ENCODE peak calls at places on chromosome 5, in four cellular contexts. W, L, Y and Z are unnamed samples.

GRCh38 chr5:72224946-72225427 is 95.1 kb downstream of the MRPS27 start:
- DNase-seq in W (no peak), L (no peak), Y (no peak), Z (no peak)

GRCh38 chr5:96752341-96753016 is 55.3 kb downstream of the ERAP1 start:
- DNase-seq in W (peak; percentile 63), L (peak; percentile 48), Y (peak; percentile 65), Z (peak; percentile 19)

GRCh38 chr5:120083851-120084615 is 380.1 kb upstream of the PRR16 start:
- DNase-seq in W (no peak), L (no peak), Y (no peak), Z (no peak)

GRCh38 chr5:116575635-116576042 is 1.0 kb upstream of the SEMA6A start:
- DNase-seq in W (no peak), L (no peak), Y (no peak), Z (no peak)

GRCh38 chr5:17143335-17143734 is 74.1 kb upstream of the BASP1 start:
- DNase-seq in W (no peak), L (no peak), Y (no peak), Z (no peak)

GRCh38 chr5:74272019-74272775 is 368.3 kb downstream of the ENC1 start:
- DNase-seq in W (peak; percentile 11), L (no peak), Y (peak; percentile 53), Z (no peak)

GRCh38 chr5:6765612-6766525 is 52.6 kb downstream of the TENT4A start:
- DNase-seq in W (peak; percentile 90), L (peak; percentile 85), Y (peak; percentile 43), Z (peak; percentile 88)

GRCh38 chr5:138536665-138537315 is 6.2 kb downstream of the ETF1 start:
- DNase-seq in W (peak; percentile 40), L (peak; percentile 39), Y (peak; percentile 43), Z (peak; percentile 40)

GRCh38 chr5:179607449-179607931 is 16.0 kb downstream of the HNRNPH1 start:
- DNase-seq in W (no peak), L (no peak), Y (no peak), Z (no peak)

GRCh38 chr5:43041669-43042175 is 1.6 kb upstream of the ANXA2R start:
- DNase-seq in W (peak; percentile 80), L (no peak), Y (peak; percentile 46), Z (no peak)

GRCh38 chr5:17113174-17113941 is 104.1 kb upstream of the BASP1 start:
- DNase-seq in W (peak; percentile 95), L (no peak), Y (no peak), Z (no peak)

GRCh38 chr5:155089649-155090048 is 76.1 kb downstream of the KIF4B start:
- DNase-seq in W (no peak), L (no peak), Y (no peak), Z (no peak)

GRCh38 chr5:94433393-94434149 is 184.8 kb downstream of the KIAA0825 start:
- DNase-seq in W (no peak), L (no peak), Y (peak; percentile 4), Z (no peak)

GRCh38 chr5:144336619-144337018 is 165.9 kb downstream of the KCTD16 start:
- DNase-seq in W (no peak), L (no peak), Y (no peak), Z (no peak)

GRCh38 chr5:33657804-33658435 is 217.2 kb downstream of the TARS1 start:
- DNase-seq in W (no peak), L (no peak), Y (no peak), Z (no peak)

GRCh38 chr5:138179277-138179857 is 455 bp downstream of the KIF20A start:
- DNase-seq in W (peak; percentile 6), L (no peak), Y (peak; percentile 8), Z (peak; percentile 11)

GRCh38 chr5:105953616-105954015 is 1717.1 kb downstream of the EFNA5 start:
- DNase-seq in W (no peak), L (no peak), Y (no peak), Z (no peak)

GRCh38 chr5:7628820-7629219 is 222.1 kb downstream of the CFAP90 start:
- DNase-seq in W (no peak), L (no peak), Y (no peak), Z (no peak)

GRCh38 chr5:79795764-79796398 is 106.2 kb downstream of the CMYA5 start:
- DNase-seq in W (no peak), L (peak; percentile 64), Y (no peak), Z (no peak)

GRCh38 chr5:154519375-154519774 is 41.3 kb upstream of the HAND1 start:
- DNase-seq in W (peak; percentile 80), L (no peak), Y (no peak), Z (no peak)

GRCh38 chr5:157965040-157965439 is 106.1 kb upstream of the CLINT1 start:
- DNase-seq in W (no peak), L (no peak), Y (no peak), Z (no peak)

GRCh38 chr5:178533136-178533535 is 57.1 kb downstream of the COL23A1 start:
- DNase-seq in W (no peak), L (no peak), Y (no peak), Z (no peak)

GRCh38 chr5:42494414-42494813 is 71.2 kb downstream of the GHR start:
- DNase-seq in W (no peak), L (no peak), Y (no peak), Z (no peak)

GRCh38 chr5:57304931-57305330 is 131.1 kb downstream of the GPBP1 start:
- DNase-seq in W (no peak), L (no peak), Y (no peak), Z (no peak)

GRCh38 chr5:115170128-115170923 is 618 bp upstream of the TRIM36 start:
- DNase-seq in W (no peak), L (no peak), Y (no peak), Z (peak; percentile 78)

GRCh38 chr5:80941496-80941895 is 18.7 kb upstream of the RASGRF2 start:
- DNase-seq in W (no peak), L (no peak), Y (no peak), Z (no peak)

GRCh38 chr5:136768457-136768856 is 403.1 kb upstream of the TRPC7 start:
- DNase-seq in W (no peak), L (no peak), Y (no peak), Z (no peak)

GRCh38 chr5:40909723-40910122 is 426 bp downstream of the C7 start:
- DNase-seq in W (no peak), L (no peak), Y (peak; percentile 64), Z (no peak)

GRCh38 chr5:135714126-135714894 is 120.2 kb upstream of the SLC25A48 start:
- DNase-seq in W (no peak), L (no peak), Y (no peak), Z (no peak)

GRCh38 chr5:167763772-167764171 is 527.7 kb upstream of the WWC1 start:
- DNase-seq in W (no peak), L (no peak), Y (no peak), Z (no peak)

DNA sequence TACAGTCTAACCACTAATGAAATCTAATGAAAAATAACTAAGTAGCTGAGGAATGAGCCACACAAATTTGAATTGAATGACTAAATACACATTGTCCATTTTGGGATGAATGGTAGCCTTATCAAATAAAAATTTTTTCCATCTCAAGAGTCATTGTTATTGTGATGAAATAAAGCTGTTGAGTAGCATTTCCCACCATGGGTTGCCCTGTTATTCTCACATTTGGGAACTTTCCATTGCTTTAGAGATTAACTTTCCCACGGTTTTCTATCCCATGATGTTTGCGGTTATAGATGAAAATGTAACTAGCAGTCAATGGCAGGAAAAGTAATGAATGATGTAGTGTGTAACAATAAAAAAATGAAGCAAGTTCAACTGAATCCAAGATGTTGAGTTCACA is 59.9 kb upstream of the PLPP1 start:
- DNase-seq in W (no peak), L (no peak), Y (no peak), Z (no peak)
- TF ChIP-seq EP300 in W (no peak), L (no peak), Y (no peak), Z (no peak)

DNA sequence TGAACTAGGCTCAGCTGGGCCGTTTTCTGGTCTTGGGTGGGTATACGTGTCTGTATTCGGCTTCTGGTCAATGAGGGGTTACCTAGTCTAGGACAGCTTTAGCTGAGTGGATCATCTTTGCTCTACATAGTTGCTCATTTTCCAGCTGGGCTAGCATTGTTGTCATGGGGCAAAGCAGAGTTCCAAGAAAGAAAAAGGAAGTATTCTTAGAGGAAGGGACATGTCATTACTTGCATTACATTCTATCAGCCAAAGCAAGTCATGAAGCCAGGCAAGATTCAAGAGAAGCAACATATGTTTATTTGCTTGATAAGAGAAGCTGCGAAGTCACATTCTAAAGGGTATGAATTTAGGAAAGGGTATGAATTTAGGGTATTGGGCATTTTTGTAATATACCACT is 396.5 kb downstream of the ZNF608 start:
- DNase-seq in W (no peak), L (no peak), Y (no peak), Z (no peak)
- TF ChIP-seq RAD21 in W (no peak), L (no peak), Y (no peak), Z (no peak)

DNA sequence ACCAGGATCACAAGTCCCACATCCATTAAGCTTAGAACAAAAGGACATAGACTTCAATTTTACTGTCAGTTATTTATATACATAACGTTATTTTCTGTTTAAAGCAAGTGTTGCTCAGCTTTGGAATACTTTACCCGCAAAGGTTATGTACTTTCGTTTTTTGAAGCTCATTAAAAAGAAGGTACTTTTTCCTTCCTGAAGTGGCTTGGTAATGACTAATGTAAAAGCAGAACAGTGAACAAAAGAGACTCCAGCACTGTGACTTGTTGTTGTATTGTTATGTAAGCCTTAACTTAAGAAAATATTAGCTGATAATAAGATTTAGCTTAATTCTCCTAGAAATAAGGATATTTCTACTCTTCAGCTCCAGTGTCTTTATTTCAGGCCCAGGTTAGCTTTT is 97.3 kb upstream of the SLCO6A1 start:
- DNase-seq in W (no peak), L (no peak), Y (no peak), Z (no peak)
- TF ChIP-seq EP300 in W (no peak), L (no peak), Y (no peak), Z (no peak)

DNA sequence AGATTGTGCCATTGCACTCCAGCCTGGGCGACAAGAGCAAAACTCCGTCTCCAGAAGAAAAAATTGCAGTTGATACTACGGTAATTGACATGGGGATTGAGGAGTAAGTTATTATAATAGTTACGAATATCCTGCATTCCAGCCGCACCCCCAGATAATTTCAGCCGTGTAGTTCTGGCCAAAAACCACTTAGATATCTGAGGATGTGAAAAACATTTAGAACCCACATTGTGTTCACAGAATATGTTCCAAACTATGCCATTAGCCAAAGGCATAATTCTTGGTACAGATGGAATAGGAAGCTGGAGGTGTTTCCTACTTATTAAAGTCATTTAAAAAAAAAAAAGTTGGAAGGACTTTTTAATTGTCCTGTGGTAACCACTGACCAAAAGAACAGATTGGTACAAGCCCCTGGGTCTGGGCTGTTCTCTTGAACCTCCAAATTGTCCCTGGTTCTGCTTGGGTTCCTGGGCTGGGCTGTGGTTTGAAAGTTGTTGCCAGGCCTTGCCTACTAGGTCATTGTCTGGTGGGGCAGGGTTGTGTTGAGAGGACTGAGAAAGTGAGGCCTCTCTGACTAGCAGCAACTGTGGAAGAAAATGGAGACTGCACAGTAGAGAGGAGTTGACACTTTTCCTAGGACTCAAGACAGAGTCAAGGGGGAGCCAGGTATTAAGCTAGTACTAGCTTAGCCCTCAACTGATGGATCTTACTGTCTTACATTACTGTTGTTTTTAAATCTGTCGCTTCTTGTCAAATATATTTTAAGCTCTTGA is 198.8 kb downstream of the NR3C1 start:
- DNase-seq in W (no peak), L (no peak), Y (no peak), Z (no peak)
- TF ChIP-seq RAD21 in W (no peak), L (no peak), Y (no peak), Z (no peak)